ENCODE peak calls at places on chromosomes 11 and 22, in eight cellular contexts. D is AG08396; O is activated T-cell treated with anti-CD3 and anti-CD28 coated beads, Interleukin-2, amount 50 U/mL, for 72 hours; X is NCI-H1930; A is activated T-helper 9 cell treated with anti-CD3 and anti-CD28 coated beads, Interleukin-2, amount 50 U/mL, for 16 hours; L is astrocyte; H is GM13977; G is stimulated activated CD4-positive, alpha-beta T cell treated with anti-CD3 and anti-CD28 coated beads, Interleukin-15, amount 100 ng/mL, for 24 hours. P is an unnamed sample.

GRCh38 chr22:45496451-45496941 is 6.2 kb upstream of the FBLN1 start:
- DNase-seq in O (no peak), X (no peak), H (no peak), A (no peak), L (no peak), D (no peak), G (no peak), P (no peak)

GRCh38 chr11:2700415-2701211 is 819 bp upstream of the KCNQ1OT1 start:
- DNase-seq in D (peak; percentile 60), A (no peak), O (peak; percentile 50), H (peak; percentile 74), L (no peak), G (peak; percentile 66), X (peak; percentile 25), P (peak; percentile 25)

GRCh38 chr22:25765016-25765367 is 23.0 kb downstream of the MYO18B start:
- DNase-seq in O (no peak), G (no peak), D (no peak), X (no peak), A (no peak), H (no peak), L (no peak), P (no peak)

GRCh38 chr11:104700609-104701008 is 197.7 kb downstream of the CASP12 start:
- DNase-seq in D (peak; percentile 13), X (no peak), G (no peak), H (no peak), A (no peak), O (no peak), L (peak; percentile 97), P (peak; percentile 51)

GRCh38 chr11:61065955-61066638 is 36.2 kb upstream of the CD5 start:
- DNase-seq in A (no peak), O (peak; percentile 79), D (no peak), X (no peak), G (peak; percentile 82), H (no peak), L (no peak), P (no peak)

GRCh38 chr11:2930705-2931415 is 1.6 kb upstream of the PHLDA2 start:
- DNase-seq in L (no peak), H (peak; percentile 85), D (peak; percentile 58), X (peak; percentile 52), G (peak; percentile 57), O (peak; percentile 68), A (peak; percentile 23), P (no peak)

GRCh38 chr22:42310301-42310981 is 40.0 kb upstream of the TCF20 start:
- DNase-seq in G (no peak), X (no peak), O (no peak), L (no peak), A (no peak), D (no peak), H (no peak), P (no peak)

GRCh38 chr22:45533731-45534130 is 31.0 kb downstream of the FBLN1 start:
- DNase-seq in X (no peak), O (no peak), A (no peak), L (no peak), D (no peak), H (no peak), G (no peak), P (no peak)

GRCh38 chr11:77141034-77141433 is 13.0 kb downstream of the MYO7A start:
- DNase-seq in G (no peak), X (no peak), A (no peak), H (no peak), D (peak; percentile 62), O (no peak), L (peak; percentile 78), P (no peak)

GRCh38 chr22:23164091-23164490 is 16.2 kb upstream of the BCR start:
- DNase-seq in D (no peak), G (no peak), A (no peak), O (no peak), L (no peak), H (no peak), X (no peak), P (no peak)

GRCh38 chr11:109317726-109318125 is 104.3 kb upstream of the C11orf87 start:
- DNase-seq in L (no peak), G (no peak), H (no peak), X (no peak), D (no peak), A (no peak), O (no peak), P (no peak)

GRCh38 chr11:1153105-1153950 is 4.4 kb upstream of the MUC5AC start:
- DNase-seq in L (no peak), G (no peak), X (no peak), D (no peak), A (no peak), O (no peak), H (peak; percentile 18), P (no peak)

GRCh38 chr11:108498816-108499408 is 728 bp upstream of the POGLUT3 start:
- DNase-seq in D (no peak), G (no peak), O (no peak), A (no peak), L (no peak), X (no peak), H (no peak), P (no peak)

GRCh38 chr22:49298834-49299750 is 528.6 kb downstream of the BRD1 start:
- DNase-seq in D (no peak), X (no peak), A (no peak), O (no peak), G (no peak), H (no peak), L (no peak), P (no peak)

GRCh38 chr11:109914809-109915653 is 178.2 kb upstream of the ZC3H12C start:
- DNase-seq in A (no peak), L (peak; percentile 60), X (no peak), D (no peak), G (no peak), H (no peak), O (no peak), P (no peak)

GRCh38 chr22:37205046-37205445 is 7.2 kb downstream of the SSTR3 start:
- DNase-seq in A (no peak), G (no peak), O (no peak), D (no peak), L (no peak), H (no peak), X (no peak), P (no peak)

GRCh38 chr11:3837793-3838192 is 3.0 kb downstream of the RHOG start:
- DNase-seq in G (no peak), A (no peak), O (no peak), H (no peak), L (no peak), X (no peak), D (no peak), P (no peak)

GRCh38 chr11:127998421-127998820 is 588.9 kb downstream of the ETS1 start:
- DNase-seq in H (no peak), X (no peak), L (no peak), O (no peak), A (no peak), D (no peak), G (no peak), P (no peak)

GRCh38 chr11:130471731-130472433 is 23.4 kb downstream of the ADAMTS15 start:
- DNase-seq in G (no peak), O (no peak), L (no peak), A (no peak), H (no peak), X (no peak), D (no peak), P (no peak)

GRCh38 chr11:69595805-69596665 is 44.9 kb upstream of the CCND1 start:
- DNase-seq in A (no peak), O (no peak), D (no peak), G (no peak), X (no peak), H (no peak), L (no peak), P (no peak)

GRCh38 chr22:22892096-22893052 is 4.8 kb downstream of the IGLL5 start:
- DNase-seq in L (no peak), G (no peak), D (no peak), A (no peak), O (no peak), X (no peak), H (no peak), P (no peak)

GRCh38 chr22:44497218-44497903 is 672 bp downstream of the RTL6 start:
- DNase-seq in D (peak; percentile 55), X (no peak), G (peak; percentile 25), H (no peak), A (no peak), O (peak; percentile 15), L (no peak), P (peak; percentile 24)

GRCh38 chr11:46249103-46249942 is 28.1 kb upstream of the CREB3L1 start:
- DNase-seq in G (no peak), O (no peak), A (no peak), H (no peak), D (peak; percentile 29), X (no peak), L (peak; percentile 67), P (no peak)

GRCh38 chr11:1003159-1003558 is 33.4 kb downstream of the MUC6 start:
- DNase-seq in H (no peak), X (no peak), D (no peak), L (no peak), O (no peak), A (no peak), G (no peak), P (no peak)

GRCh38 chr11:68749061-68749491 is 2.2 kb downstream of the TESMIN start:
- DNase-seq in G (no peak), A (no peak), H (no peak), L (peak; percentile 13), X (no peak), D (no peak), O (no peak), P (no peak)

GRCh38 chr11:134207538-134208239 is 16.1 kb downstream of the NCAPD3 start:
- DNase-seq in H (no peak), G (peak; percentile 75), O (peak; percentile 69), A (peak; percentile 42), X (no peak), D (no peak), L (no peak), P (no peak)

GRCh38 chr11:95768521-95768920 is 21.1 kb downstream of the FAM76B start:
- DNase-seq in A (no peak), X (no peak), D (no peak), H (no peak), G (no peak), O (no peak), L (no peak), P (no peak)

GRCh38 chr11:14942735-14943134 is 29.4 kb downstream of the CALCA start:
- DNase-seq in D (no peak), G (no peak), O (no peak), A (no peak), X (no peak), H (no peak), L (no peak), P (no peak)

GRCh38 chr11:15893080-15893492 is 463.3 kb downstream of the SOX6 start:
- DNase-seq in G (no peak), H (no peak), A (no peak), O (no peak), L (peak; percentile 93), X (no peak), D (no peak), P (no peak)

GRCh38 chr22:31346733-31347250 is 646 bp upstream of the PATZ1 start:
- DNase-seq in L (peak; percentile 39), X (peak; percentile 77), O (peak; percentile 35), A (peak; percentile 16), G (peak; percentile 73), D (peak; percentile 67), H (no peak), P (peak; percentile 34)

GRCh38 chr11:58867556-58867955 is 23.1 kb upstream of the GLYATL2 start:
- DNase-seq in O (no peak), D (no peak), A (no peak), L (no peak), G (no peak), H (no peak), X (no peak), P (no peak)

GRCh38 chr11:125211191-125211953 is 46.8 kb downstream of the PKNOX2 start:
- DNase-seq in O (no peak), L (no peak), G (no peak), H (no peak), A (no peak), X (no peak), D (no peak), P (no peak)

GRCh38 chr11:29676993-29677392 is 339.8 kb downstream of the KCNA4 start:
- DNase-seq in L (peak; percentile 4), A (no peak), X (no peak), O (no peak), H (no peak), D (no peak), G (no peak), P (no peak)

GRCh38 chr22:39980635-39981034 is 14.1 kb upstream of the FAM83F start:
- DNase-seq in X (no peak), A (no peak), O (no peak), H (no peak), G (no peak), D (no peak), L (no peak), P (no peak)